ENCODE peak calls at places on chromosomes 12 and 14, in ten cellular contexts. D is H9, A is Panc1, Y is PC-3, P is foreskin fibroblast, U is transverse colon, F is kidney, N is upper lobe of left lung, W is endothelial cell, T is upper lobe of right lung. S is an unnamed sample.

GRCh38 chr14:62604524-62604923 is 440.7 kb downstream of the KCNH5 start:
- DNase-seq in P (no peak), D (no peak), T (no peak), N (no peak), A (no peak), F (no peak), Y (no peak), U (no peak), W (no peak), S (no peak)

GRCh38 chr12:119176267-119177055 is 2.3 kb upstream of the HSPB8 start:
- DNase-seq in U (peak), Y (peak), W (no peak), D (peak), F (peak), N (peak), A (peak), T (peak), P (peak), S (no peak)

GRCh38 chr12:109753054-109753401 is 39.4 kb downstream of the FAM222A start:
- DNase-seq in F (peak), D (no peak), N (peak), P (no peak), A (no peak), W (no peak), U (no peak), Y (no peak), T (peak), S (no peak)

GRCh38 chr12:5433081-5433839 is 1.4 kb downstream of the NTF3 start:
- DNase-seq in U (no peak), Y (no peak), P (no peak), T (no peak), N (no peak), W (no peak), A (no peak), F (peak), D (peak), S (no peak)

GRCh38 chr12:104452046-104452445 is 4.7 kb upstream of the CHST11 start:
- DNase-seq in T (no peak), N (no peak), D (no peak), U (no peak), Y (no peak), A (no peak), F (no peak), W (no peak), P (no peak), S (no peak)

GRCh38 chr14:98959958-98960616 is 311.9 kb downstream of the BCL11B start:
- DNase-seq in Y (no peak), W (no peak), D (peak), A (no peak), T (no peak), F (no peak), N (no peak), P (no peak), U (no peak), S (no peak)

GRCh38 chr14:20714593-20715250 is 26.2 kb downstream of the ANG start:
- DNase-seq in D (no peak), T (peak), F (peak), W (no peak), Y (peak), P (peak), N (peak), A (no peak), U (peak), S (no peak)

GRCh38 chr12:83414981-83415380 is 728.3 kb downstream of the TMTC2 start:
- DNase-seq in F (no peak), A (no peak), W (no peak), U (no peak), P (no peak), T (no peak), D (no peak), Y (no peak), N (no peak), S (no peak)

GRCh38 chr12:21818627-21819026 is 44.1 kb upstream of the KCNJ8 start:
- DNase-seq in D (no peak), N (no peak), A (no peak), Y (no peak), P (peak), F (no peak), T (no peak), U (no peak), W (no peak), S (no peak)

GRCh38 chr12:128784030-128784770 is 39.6 kb downstream of the SLC15A4 start:
- DNase-seq in P (peak), D (no peak), N (no peak), U (no peak), T (peak), F (peak), Y (peak), W (no peak), A (no peak), S (no peak)

GRCh38 chr14:25041898-25042297 is 8.0 kb downstream of the STXBP6 start:
- DNase-seq in W (no peak), F (no peak), U (no peak), P (no peak), D (no peak), A (no peak), T (no peak), N (no peak), Y (no peak), S (no peak)

GRCh38 chr14:93727039-93727740 is 61.1 kb downstream of the PRIMA1 start:
- DNase-seq in P (no peak), W (no peak), A (no peak), T (peak), F (no peak), N (no peak), U (no peak), Y (no peak), D (no peak), S (no peak)

GRCh38 chr12:24066097-24066496 is 116.6 kb upstream of the SOX5 start:
- DNase-seq in N (no peak), A (no peak), U (no peak), D (no peak), W (no peak), P (no peak), Y (no peak), F (no peak), T (no peak), S (no peak)

GRCh38 chr12:6097384-6097783 is 27.1 kb downstream of the VWF start:
- DNase-seq in Y (peak), D (no peak), A (no peak), T (no peak), N (peak), W (no peak), U (no peak), P (peak), F (no peak), S (no peak)

GRCh38 chr12:106090586-106091411 is 48.0 kb downstream of the NUAK1 start:
- DNase-seq in T (no peak), N (no peak), A (no peak), P (peak), F (peak), Y (peak), U (no peak), D (no peak), W (no peak), S (no peak)

GRCh38 chr14:77761205-77761931 is 412 bp upstream of the SNW1 start:
- DNase-seq in A (peak), N (peak), Y (peak), W (peak), T (no peak), D (peak), P (peak), F (no peak), U (peak), S (peak)

GRCh38 chr12:53180931-53181645 is 363 bp upstream of the CSAD start:
- DNase-seq in U (peak), D (peak), F (peak), A (no peak), N (peak), P (peak), Y (peak), T (peak), W (peak), S (peak)

GRCh38 chr12:82758743-82759142 is 72.0 kb downstream of the TMTC2 start:
- DNase-seq in P (no peak), A (no peak), Y (no peak), T (no peak), W (no peak), N (no peak), U (no peak), F (no peak), D (no peak), S (no peak)

GRCh38 chr12:78759387-78759786 is 105.2 kb upstream of the SYT1 start:
- DNase-seq in F (no peak), Y (peak), N (no peak), U (no peak), D (peak), P (peak), T (no peak), W (no peak), A (no peak), S (no peak)

GRCh38 chr12:108634225-108634795 is 616 bp upstream of the SELPLG start:
- DNase-seq in W (no peak), P (no peak), F (no peak), U (peak), Y (peak), T (no peak), D (peak), N (peak), A (no peak), S (no peak)

GRCh38 chr14:92384461-92385133 is 61.6 kb downstream of the SLC24A4 start:
- DNase-seq in D (no peak), N (no peak), Y (no peak), W (no peak), U (no peak), F (no peak), A (no peak), T (no peak), P (no peak), S (no peak)

GRCh38 chr14:89619616-89620273 is 202.7 kb upstream of the FOXN3 start:
- DNase-seq in P (no peak), D (no peak), T (no peak), A (no peak), N (no peak), W (no peak), Y (no peak), U (no peak), F (no peak), S (no peak)

GRCh38 chr12:122799635-122800243 is 25.4 kb downstream of the CCDC62 start:
- DNase-seq in W (no peak), U (no peak), D (no peak), P (no peak), F (no peak), T (no peak), N (no peak), A (no peak), Y (no peak), S (no peak)

GRCh38 chr14:104660597-104660996 is 28.8 kb upstream of the INF2 start:
- DNase-seq in Y (no peak), A (no peak), W (no peak), T (no peak), D (no peak), F (no peak), N (no peak), U (peak), P (no peak), S (peak)

GRCh38 chr12:128708789-128709188 is 115.0 kb downstream of the SLC15A4 start:
- DNase-seq in P (no peak), N (no peak), T (no peak), A (no peak), U (no peak), Y (no peak), W (no peak), D (no peak), F (no peak), S (no peak)

GRCh38 chr12:27899151-27899661 is 73.3 kb downstream of the PTHLH start:
- DNase-seq in A (peak), W (no peak), P (peak), F (no peak), T (no peak), D (no peak), Y (peak), N (no peak), U (no peak), S (no peak)

GRCh38 chr12:107379852-107380567 is 286.7 kb upstream of the CRY1 start:
- DNase-seq in T (no peak), W (no peak), A (no peak), Y (peak), D (no peak), F (no peak), N (no peak), U (peak), P (peak), S (no peak)

GRCh38 chr12:132806857-132807256 is 21.8 kb downstream of the GOLGA3 start:
- DNase-seq in N (no peak), F (no peak), D (no peak), P (no peak), W (no peak), U (no peak), A (no peak), T (no peak), Y (no peak), S (no peak)

GRCh38 chr14:60214415-60215126 is 34.5 kb upstream of the PPM1A start:
- DNase-seq in D (no peak), U (no peak), F (no peak), P (no peak), Y (no peak), N (no peak), T (no peak), A (no peak), W (no peak), S (no peak)

GRCh38 chr12:93670104-93670503 is 7.1 kb upstream of the CRADD start:
- DNase-seq in A (no peak), D (no peak), P (no peak), Y (peak), T (no peak), F (no peak), W (no peak), U (no peak), N (no peak), S (no peak)

GRCh38 chr12:93668919-93669418 is 8.2 kb upstream of the CRADD start:
- DNase-seq in U (no peak), W (no peak), D (no peak), F (no peak), P (no peak), N (no peak), A (no peak), Y (peak), T (no peak), S (peak)

GRCh38 chr12:93664573-93665138 is 12.5 kb upstream of the CRADD start:
- DNase-seq in A (no peak), N (no peak), T (no peak), P (peak), F (no peak), U (no peak), Y (peak), D (no peak), W (no peak), S (no peak)

GRCh38 chr12:93669452-93669851 is 7.7 kb upstream of the CRADD start:
- DNase-seq in T (no peak), A (no peak), W (no peak), F (no peak), U (no peak), D (no peak), Y (no peak), P (no peak), N (no peak), S (no peak)

DNA sequence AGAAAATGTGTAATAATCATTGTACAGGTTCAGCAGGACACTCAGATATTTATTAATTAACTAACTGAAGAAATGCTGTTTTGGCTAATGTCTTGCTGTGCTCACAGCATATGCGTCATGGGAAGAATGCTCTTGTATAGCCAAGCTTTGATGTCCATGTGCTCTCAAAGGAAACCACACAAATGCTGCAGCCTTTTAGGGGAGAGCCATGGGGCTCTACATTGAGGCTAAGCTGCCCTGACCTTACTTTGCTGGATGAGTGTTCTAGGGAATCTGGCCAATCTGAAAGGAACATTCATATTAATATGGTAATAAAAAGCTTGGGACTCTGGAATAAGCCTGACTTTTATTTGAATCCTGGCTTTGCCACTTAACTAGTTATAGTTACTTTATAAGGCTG is 9.5 kb upstream of the CRADD start:
- DNase-seq in Y (no peak), F (no peak), N (no peak), W (no peak), U (no peak), D (no peak), A (no peak), P (no peak), T (no peak), S (no peak)
- TF ChIP-seq CTCF in Y (no peak), F (no peak), N (no peak), W (no peak), U (no peak), D (no peak), A (no peak), P (no peak), T (no peak), S (no peak)

GRCh38 chr14:100147181-100147631 is 12.2 kb downstream of the DEGS2 start:
- DNase-seq in D (no peak), T (peak), A (no peak), Y (no peak), N (peak), P (no peak), U (no peak), F (no peak), W (no peak), S (peak)

GRCh38 chr14:100144996-100145646 is 14.3 kb downstream of the DEGS2 start:
- DNase-seq in F (no peak), D (no peak), P (no peak), Y (no peak), N (peak), T (no peak), U (peak), A (no peak), W (no peak), S (no peak)

GRCh38 chr14:100145682-100146464 is 13.6 kb downstream of the DEGS2 start:
- DNase-seq in T (no peak), Y (no peak), U (no peak), N (no peak), A (no peak), P (no peak), F (no peak), W (no peak), D (no peak), S (no peak)

GRCh38 chr14:100147691-100148464 is 11.6 kb downstream of the DEGS2 start:
- DNase-seq in U (no peak), A (no peak), Y (no peak), P (no peak), T (no peak), N (no peak), D (no peak), W (no peak), F (no peak), S (no peak)

DNA sequence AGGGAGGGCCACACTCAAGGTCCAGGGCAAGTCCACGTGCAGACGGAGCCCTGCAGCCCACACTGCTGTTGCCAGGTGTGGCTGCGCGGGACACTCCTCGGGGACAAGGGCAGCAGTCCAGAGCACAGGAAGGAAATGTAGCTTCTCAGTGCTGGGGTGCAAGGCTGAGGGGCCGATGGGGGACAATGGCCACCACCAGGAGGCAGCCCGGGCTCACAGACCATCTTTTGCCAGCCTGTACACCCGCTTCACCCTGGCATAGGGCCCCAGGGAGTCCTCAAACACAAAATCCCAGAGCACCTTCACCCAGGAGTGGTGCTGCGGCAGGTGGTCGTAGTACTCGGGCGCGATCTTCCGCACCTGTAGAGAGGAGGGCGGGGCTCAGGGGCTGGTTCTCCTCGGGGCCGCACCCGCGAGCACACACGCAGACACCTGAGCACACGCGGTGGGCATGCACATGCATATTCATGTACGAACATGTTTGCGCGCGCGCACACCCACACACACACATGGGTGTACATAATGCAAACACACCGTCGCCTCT is 12.8 kb downstream of the DEGS2 start:
- DNase-seq in N (no peak), A (no peak), Y (no peak), W (no peak), P (no peak), D (no peak), U (peak), T (no peak), F (no peak), S (no peak)
- TF ChIP-seq CTCF in N (no peak), A (no peak), Y (no peak), W (no peak), P (no peak), D (peak), U (no peak), T (peak), F (no peak), S (peak)

DNA sequence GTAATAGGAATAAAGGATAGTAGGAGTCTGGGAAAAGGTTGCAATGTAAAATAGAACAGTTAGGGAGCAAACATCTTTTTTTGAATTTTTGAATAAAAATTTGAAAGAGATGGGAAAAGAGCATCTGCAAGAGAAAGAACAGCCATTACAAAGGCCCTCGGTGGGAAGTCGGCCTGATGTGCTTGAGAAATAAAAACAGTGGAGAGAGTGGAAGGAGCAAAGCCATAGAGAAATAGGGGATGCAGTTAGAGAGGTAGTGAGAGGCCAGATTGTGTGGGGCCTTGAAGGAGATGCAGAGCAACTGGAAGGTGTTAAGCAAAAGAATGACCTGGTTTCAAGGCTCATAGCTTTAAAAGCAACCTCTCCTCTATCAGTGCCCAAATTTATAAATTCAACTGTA is 409.8 kb downstream of the RERGL start:
- DNase-seq in A (no peak), U (no peak), T (no peak), F (no peak), D (peak), N (no peak), P (no peak), Y (no peak), W (no peak), S (no peak)
- TF ChIP-seq CTCF in A (no peak), U (no peak), T (no peak), F (no peak), D (no peak), N (no peak), P (no peak), Y (no peak), W (no peak), S (no peak)

GRCh38 chr14:67473290-67474082 is 15.0 kb downstream of the TMEM229B start:
- DNase-seq in U (no peak), T (no peak), Y (no peak), N (no peak), D (no peak), W (no peak), P (no peak), A (no peak), F (peak), S (no peak)
- TF ChIP-seq CTCF in U (no peak), T (no peak), Y (no peak), N (no peak), D (no peak), W (no peak), P (no peak), A (no peak), F (no peak), S (no peak)